ENCODE peak calls at places on chromosome 20, in ten cellular contexts. One of them, this sample, is unnamed.

GRCh38 chr20:38181207-38181693 is 16.2 kb upstream of the TGM2 start:
- DNase-seq in EL: peak; percentile 57
- DNase-seq in astrocyte: no peak
- DNase-seq in lower lobe of right lung: no peak
- DNase-seq in effector memory CD8-positive, alpha-beta T cell: no peak
- DNase-seq in putamen: no peak
- DNase-seq in stimulated activated CD4-positive, alpha-beta T cell treated with anti-CD3 and anti-CD28 coated beads, Interleukin-4, amount 100 ng/mL, for 48 hours: no peak
- DNase-seq in left cardiac atrium: no peak
- DNase-seq in HT1080: no peak
- DNase-seq in GM23338: no peak
- DNase-seq in this sample: no peak

GRCh38 chr20:10573951-10574339 is 99.9 kb downstream of the JAG1 start:
- DNase-seq in putamen: no peak
- DNase-seq in EL: no peak
- DNase-seq in astrocyte: no peak
- DNase-seq in left cardiac atrium: no peak
- DNase-seq in HT1080: no peak
- DNase-seq in effector memory CD8-positive, alpha-beta T cell: no peak
- DNase-seq in GM23338: no peak
- DNase-seq in lower lobe of right lung: no peak
- DNase-seq in stimulated activated CD4-positive, alpha-beta T cell treated with anti-CD3 and anti-CD28 coated beads, Interleukin-4, amount 100 ng/mL, for 48 hours: no peak
- DNase-seq in this sample: no peak

GRCh38 chr20:41052742-41053419 is 24.3 kb downstream of the TOP1 start:
- DNase-seq in GM23338: peak; percentile 32
- DNase-seq in stimulated activated CD4-positive, alpha-beta T cell treated with anti-CD3 and anti-CD28 coated beads, Interleukin-4, amount 100 ng/mL, for 48 hours: no peak
- DNase-seq in astrocyte: peak; percentile 79
- DNase-seq in EL: peak; percentile 72
- DNase-seq in HT1080: no peak
- DNase-seq in lower lobe of right lung: no peak
- DNase-seq in putamen: no peak
- DNase-seq in effector memory CD8-positive, alpha-beta T cell: no peak
- DNase-seq in left cardiac atrium: no peak
- DNase-seq in this sample: peak; percentile 54

GRCh38 chr20:2692036-2692885 is at the start of gene EBF4:
- DNase-seq in EL: peak; percentile 20
- DNase-seq in GM23338: peak; percentile 51
- DNase-seq in astrocyte: no peak
- DNase-seq in effector memory CD8-positive, alpha-beta T cell: no peak
- DNase-seq in left cardiac atrium: peak; percentile 59
- DNase-seq in stimulated activated CD4-positive, alpha-beta T cell treated with anti-CD3 and anti-CD28 coated beads, Interleukin-4, amount 100 ng/mL, for 48 hours: no peak
- DNase-seq in lower lobe of right lung: peak; percentile 58
- DNase-seq in putamen: peak; percentile 25
- DNase-seq in HT1080: no peak
- DNase-seq in this sample: no peak

GRCh38 chr20:62304331-62305148 is 1.7 kb downstream of the ADRM1 start:
- DNase-seq in EL: no peak
- DNase-seq in stimulated activated CD4-positive, alpha-beta T cell treated with anti-CD3 and anti-CD28 coated beads, Interleukin-4, amount 100 ng/mL, for 48 hours: no peak
- DNase-seq in HT1080: no peak
- DNase-seq in left cardiac atrium: no peak
- DNase-seq in astrocyte: no peak
- DNase-seq in lower lobe of right lung: no peak
- DNase-seq in putamen: no peak
- DNase-seq in GM23338: no peak
- DNase-seq in effector memory CD8-positive, alpha-beta T cell: no peak
- DNase-seq in this sample: no peak

GRCh38 chr20:61385316-61385715 is 133.3 kb downstream of the CDH4 start:
- DNase-seq in HT1080: peak; percentile 58
- DNase-seq in stimulated activated CD4-positive, alpha-beta T cell treated with anti-CD3 and anti-CD28 coated beads, Interleukin-4, amount 100 ng/mL, for 48 hours: no peak
- DNase-seq in astrocyte: no peak
- DNase-seq in left cardiac atrium: no peak
- DNase-seq in EL: no peak
- DNase-seq in GM23338: no peak
- DNase-seq in lower lobe of right lung: no peak
- DNase-seq in putamen: no peak
- DNase-seq in effector memory CD8-positive, alpha-beta T cell: no peak
- DNase-seq in this sample: no peak

GRCh38 chr20:35200255-35200654 is 26.2 kb upstream of the MMP24 start:
- DNase-seq in effector memory CD8-positive, alpha-beta T cell: no peak
- DNase-seq in putamen: no peak
- DNase-seq in stimulated activated CD4-positive, alpha-beta T cell treated with anti-CD3 and anti-CD28 coated beads, Interleukin-4, amount 100 ng/mL, for 48 hours: no peak
- DNase-seq in left cardiac atrium: no peak
- DNase-seq in EL: peak; percentile 78
- DNase-seq in lower lobe of right lung: no peak
- DNase-seq in astrocyte: peak; percentile 77
- DNase-seq in HT1080: peak; percentile 32
- DNase-seq in GM23338: no peak
- DNase-seq in this sample: no peak

GRCh38 chr20:25394276-25394675 is 3.6 kb upstream of the ABHD12 start:
- DNase-seq in putamen: no peak
- DNase-seq in astrocyte: no peak
- DNase-seq in lower lobe of right lung: no peak
- DNase-seq in EL: no peak
- DNase-seq in HT1080: no peak
- DNase-seq in GM23338: no peak
- DNase-seq in effector memory CD8-positive, alpha-beta T cell: no peak
- DNase-seq in stimulated activated CD4-positive, alpha-beta T cell treated with anti-CD3 and anti-CD28 coated beads, Interleukin-4, amount 100 ng/mL, for 48 hours: no peak
- DNase-seq in left cardiac atrium: no peak
- DNase-seq in this sample: no peak

GRCh38 chr20:46990811-46991567 is 96.3 kb downstream of the EYA2 start:
- DNase-seq in stimulated activated CD4-positive, alpha-beta T cell treated with anti-CD3 and anti-CD28 coated beads, Interleukin-4, amount 100 ng/mL, for 48 hours: no peak
- DNase-seq in EL: no peak
- DNase-seq in lower lobe of right lung: no peak
- DNase-seq in astrocyte: no peak
- DNase-seq in putamen: no peak
- DNase-seq in HT1080: no peak
- DNase-seq in left cardiac atrium: no peak
- DNase-seq in effector memory CD8-positive, alpha-beta T cell: no peak
- DNase-seq in GM23338: no peak
- DNase-seq in this sample: no peak

GRCh38 chr20:42775866-42776265 is 413.8 kb downstream of the PTPRT start:
- DNase-seq in left cardiac atrium: no peak
- DNase-seq in effector memory CD8-positive, alpha-beta T cell: no peak
- DNase-seq in astrocyte: no peak
- DNase-seq in HT1080: no peak
- DNase-seq in stimulated activated CD4-positive, alpha-beta T cell treated with anti-CD3 and anti-CD28 coated beads, Interleukin-4, amount 100 ng/mL, for 48 hours: no peak
- DNase-seq in EL: no peak
- DNase-seq in GM23338: no peak
- DNase-seq in lower lobe of right lung: no peak
- DNase-seq in putamen: no peak
- DNase-seq in this sample: no peak

GRCh38 chr20:25306991-25307903 is 59.4 kb downstream of the PYGB start:
- DNase-seq in lower lobe of right lung: peak; percentile 29
- DNase-seq in effector memory CD8-positive, alpha-beta T cell: no peak
- DNase-seq in EL: no peak
- DNase-seq in left cardiac atrium: no peak
- DNase-seq in GM23338: no peak
- DNase-seq in putamen: no peak
- DNase-seq in HT1080: no peak
- DNase-seq in stimulated activated CD4-positive, alpha-beta T cell treated with anti-CD3 and anti-CD28 coated beads, Interleukin-4, amount 100 ng/mL, for 48 hours: no peak
- DNase-seq in astrocyte: no peak
- DNase-seq in this sample: no peak

GRCh38 chr20:45044601-45045000 is 56.3 kb downstream of the KCNS1 start:
- DNase-seq in left cardiac atrium: no peak
- DNase-seq in putamen: no peak
- DNase-seq in GM23338: no peak
- DNase-seq in EL: peak; percentile 24
- DNase-seq in astrocyte: no peak
- DNase-seq in HT1080: no peak
- DNase-seq in lower lobe of right lung: no peak
- DNase-seq in effector memory CD8-positive, alpha-beta T cell: no peak
- DNase-seq in stimulated activated CD4-positive, alpha-beta T cell treated with anti-CD3 and anti-CD28 coated beads, Interleukin-4, amount 100 ng/mL, for 48 hours: no peak
- DNase-seq in this sample: no peak

GRCh38 chr20:56430471-56430870 is 18.4 kb downstream of the CASS4 start:
- DNase-seq in putamen: no peak
- DNase-seq in stimulated activated CD4-positive, alpha-beta T cell treated with anti-CD3 and anti-CD28 coated beads, Interleukin-4, amount 100 ng/mL, for 48 hours: no peak
- DNase-seq in lower lobe of right lung: peak; percentile 51
- DNase-seq in GM23338: no peak
- DNase-seq in astrocyte: no peak
- DNase-seq in left cardiac atrium: no peak
- DNase-seq in EL: no peak
- DNase-seq in HT1080: no peak
- DNase-seq in effector memory CD8-positive, alpha-beta T cell: no peak
- DNase-seq in this sample: no peak

GRCh38 chr20:60584221-60584620 is 626.0 kb downstream of the CDH26 start:
- DNase-seq in HT1080: no peak
- DNase-seq in GM23338: no peak
- DNase-seq in EL: no peak
- DNase-seq in lower lobe of right lung: no peak
- DNase-seq in stimulated activated CD4-positive, alpha-beta T cell treated with anti-CD3 and anti-CD28 coated beads, Interleukin-4, amount 100 ng/mL, for 48 hours: no peak
- DNase-seq in effector memory CD8-positive, alpha-beta T cell: no peak
- DNase-seq in left cardiac atrium: no peak
- DNase-seq in astrocyte: no peak
- DNase-seq in putamen: peak; percentile 63
- DNase-seq in this sample: no peak

GRCh38 chr20:36461600-36462439 is 79.5 kb upstream of the MYL9 start:
- DNase-seq in astrocyte: no peak
- DNase-seq in HT1080: no peak
- DNase-seq in stimulated activated CD4-positive, alpha-beta T cell treated with anti-CD3 and anti-CD28 coated beads, Interleukin-4, amount 100 ng/mL, for 48 hours: no peak
- DNase-seq in lower lobe of right lung: peak; percentile 75
- DNase-seq in putamen: no peak
- DNase-seq in effector memory CD8-positive, alpha-beta T cell: peak; percentile 27
- DNase-seq in left cardiac atrium: peak; percentile 81
- DNase-seq in EL: peak; percentile 62
- DNase-seq in GM23338: peak; percentile 77
- DNase-seq in this sample: no peak

GRCh38 chr20:7520361-7520760 is 419.9 kb downstream of the HAO1 start:
- DNase-seq in astrocyte: no peak
- DNase-seq in EL: no peak
- DNase-seq in stimulated activated CD4-positive, alpha-beta T cell treated with anti-CD3 and anti-CD28 coated beads, Interleukin-4, amount 100 ng/mL, for 48 hours: no peak
- DNase-seq in lower lobe of right lung: no peak
- DNase-seq in GM23338: no peak
- DNase-seq in putamen: no peak
- DNase-seq in left cardiac atrium: no peak
- DNase-seq in effector memory CD8-positive, alpha-beta T cell: no peak
- DNase-seq in HT1080: no peak
- DNase-seq in this sample: no peak

GRCh38 chr20:47821481-47822100 is 36.3 kb upstream of the SULF2 start:
- DNase-seq in HT1080: peak; percentile 45
- DNase-seq in EL: peak; percentile 42
- DNase-seq in lower lobe of right lung: no peak
- DNase-seq in GM23338: no peak
- DNase-seq in left cardiac atrium: no peak
- DNase-seq in putamen: no peak
- DNase-seq in astrocyte: peak; percentile 16
- DNase-seq in effector memory CD8-positive, alpha-beta T cell: no peak
- DNase-seq in stimulated activated CD4-positive, alpha-beta T cell treated with anti-CD3 and anti-CD28 coated beads, Interleukin-4, amount 100 ng/mL, for 48 hours: no peak
- DNase-seq in this sample: no peak

GRCh38 chr20:62953839-62954703 is 1.6 kb downstream of the SLC17A9 start:
- DNase-seq in effector memory CD8-positive, alpha-beta T cell: peak; percentile 69
- DNase-seq in lower lobe of right lung: peak; percentile 88
- DNase-seq in stimulated activated CD4-positive, alpha-beta T cell treated with anti-CD3 and anti-CD28 coated beads, Interleukin-4, amount 100 ng/mL, for 48 hours: no peak
- DNase-seq in GM23338: peak; percentile 77
- DNase-seq in HT1080: no peak
- DNase-seq in left cardiac atrium: peak; percentile 81
- DNase-seq in astrocyte: peak; percentile 48
- DNase-seq in putamen: peak; percentile 40
- DNase-seq in EL: peak; percentile 79
- DNase-seq in this sample: no peak

This sample was measured in GM04503.